ENCODE peak calls at places on chromosome 2, in nine cellular contexts. T is hypothalamus, X is ELR, F is ELF-1, A is iris pigment epithelial cell, Q is HEK293T, N is NCI-H1436, G is kidney tubule cell, D is sigmoid colon. B is an unnamed sample.

GRCh38 chr2:70922591-70923234 is 13.0 kb upstream of the ATP6V1B1 start:
- DNase-seq in T (no peak), X (no peak), F (peak), A (no peak), Q (no peak), N (no peak), G (no peak), D (peak), B (peak)

GRCh38 chr2:72036595-72036994 is 111.1 kb downstream of the CYP26B1 start:
- DNase-seq in T (no peak), X (no peak), F (no peak), A (no peak), Q (no peak), N (no peak), G (no peak), D (no peak), B (no peak)

GRCh38 chr2:46674451-46674850 is 195.1 kb downstream of the TMEM247 start:
- DNase-seq in T (no peak), X (no peak), F (no peak), A (no peak), Q (no peak), N (no peak), G (no peak), D (no peak), B (no peak)

GRCh38 chr2:221792971-221793670 is 221.0 kb upstream of the EPHA4 start:
- DNase-seq in T (no peak), X (no peak), F (peak), A (no peak), Q (no peak), N (no peak), G (peak), D (no peak), B (no peak)

GRCh38 chr2:25905126-25905525 is 26.8 kb upstream of the ASXL2 start:
- DNase-seq in T (no peak), X (no peak), F (no peak), A (no peak), Q (no peak), N (no peak), G (no peak), D (no peak), B (no peak)

GRCh38 chr2:202870431-202871160 is 970 bp downstream of the ICA1L start:
- DNase-seq in T (peak), X (peak), F (peak), A (peak), Q (peak), N (peak), G (peak), D (peak), B (peak)

GRCh38 chr2:28624798-28625701 is 126.6 kb upstream of the PPP1CB start:
- DNase-seq in T (no peak), X (no peak), F (peak), A (peak), Q (no peak), N (no peak), G (peak), D (peak), B (peak)

GRCh38 chr2:152585830-152586484 is 131.3 kb downstream of the PRPF40A start:
- DNase-seq in T (no peak), X (peak), F (no peak), A (peak), Q (no peak), N (no peak), G (peak), D (no peak), B (peak)

GRCh38 chr2:667332-668000 is 9.7 kb downstream of the TMEM18 start:
- DNase-seq in T (no peak), X (peak), F (no peak), A (peak), Q (peak), N (no peak), G (peak), D (no peak), B (peak)

GRCh38 chr2:159497256-159497655 is 119.1 kb downstream of the BAZ2B start:
- DNase-seq in T (no peak), X (peak), F (no peak), A (peak), Q (no peak), N (no peak), G (peak), D (no peak), B (peak)

GRCh38 chr2:232668805-232669444 is 28.2 kb upstream of the GIGYF2 start:
- DNase-seq in T (peak), X (peak), F (peak), A (peak), Q (peak), N (no peak), G (no peak), D (no peak), B (peak)

GRCh38 chr2:216752855-216753505 is 57.6 kb upstream of the IGFBP5 start:
- DNase-seq in T (no peak), X (no peak), F (no peak), A (no peak), Q (no peak), N (no peak), G (no peak), D (no peak), B (no peak)

GRCh38 chr2:179031731-179032408 is 18.1 kb downstream of the CCDC141 start:
- DNase-seq in T (no peak), X (peak), F (peak), A (peak), Q (no peak), N (no peak), G (no peak), D (no peak), B (peak)

GRCh38 chr2:23791030-23791429 is 135.9 kb downstream of the ATAD2B start:
- DNase-seq in T (no peak), X (peak), F (no peak), A (peak), Q (no peak), N (no peak), G (peak), D (no peak), B (peak)

GRCh38 chr2:230863442-230864121 is 1.2 kb upstream of the ITM2C start:
- DNase-seq in T (no peak), X (no peak), F (no peak), A (no peak), Q (no peak), N (no peak), G (peak), D (no peak), B (no peak)

GRCh38 chr2:204791230-204791629 is 246.0 kb downstream of the PARD3B start:
- DNase-seq in T (no peak), X (no peak), F (no peak), A (peak), Q (no peak), N (no peak), G (no peak), D (no peak), B (no peak)

GRCh38 chr2:58569460-58570185 is 328.5 kb upstream of the FANCL start:
- DNase-seq in T (no peak), X (peak), F (no peak), A (no peak), Q (no peak), N (no peak), G (no peak), D (no peak), B (no peak)

GRCh38 chr2:39408351-39409136 is 28.5 kb downstream of the MAP4K3 start:
- DNase-seq in T (no peak), X (no peak), F (no peak), A (no peak), Q (no peak), N (no peak), G (peak), D (no peak), B (no peak)

GRCh38 chr2:226187601-226188000 is 612.0 kb downstream of the IRS1 start:
- DNase-seq in T (no peak), X (peak), F (no peak), A (peak), Q (no peak), N (no peak), G (no peak), D (no peak), B (no peak)

GRCh38 chr2:27889774-27890145 is 427 bp downstream of the RBKS start:
- DNase-seq in T (no peak), X (no peak), F (no peak), A (no peak), Q (no peak), N (peak), G (peak), D (no peak), B (no peak)

GRCh38 chr2:203690110-203691047 is 16.1 kb upstream of the CD28 start:
- DNase-seq in T (no peak), X (peak), F (no peak), A (peak), Q (no peak), N (no peak), G (no peak), D (no peak), B (peak)

GRCh38 chr2:27705851-27706622 is 42.3 kb downstream of the SLC4A1AP start:
- DNase-seq in T (no peak), X (peak), F (peak), A (peak), Q (no peak), N (no peak), G (peak), D (peak), B (peak)

GRCh38 chr2:63580651-63581050 is 7.6 kb downstream of the WDPCP start:
- DNase-seq in T (no peak), X (no peak), F (no peak), A (no peak), Q (no peak), N (no peak), G (no peak), D (no peak), B (no peak)

GRCh38 chr2:46296216-46296839 is 879 bp upstream of the EPAS1 start:
- DNase-seq in T (peak), X (peak), F (peak), A (no peak), Q (no peak), N (no peak), G (no peak), D (peak), B (no peak)

GRCh38 chr2:216520156-216520555 is 21.5 kb downstream of the RPL37A start:
- DNase-seq in T (no peak), X (peak), F (peak), A (peak), Q (no peak), N (no peak), G (no peak), D (no peak), B (no peak)

GRCh38 chr2:149716687-149717086 is 129.1 kb upstream of the MMADHC start:
- DNase-seq in T (no peak), X (no peak), F (peak), A (peak), Q (no peak), N (no peak), G (peak), D (no peak), B (no peak)

GRCh38 chr2:12286347-12286746 is 430.4 kb upstream of the TRIB2 start:
- DNase-seq in T (no peak), X (no peak), F (no peak), A (no peak), Q (no peak), N (no peak), G (no peak), D (no peak), B (no peak)

GRCh38 chr2:142944721-142945120 is 67.3 kb downstream of the KYNU start:
- DNase-seq in T (no peak), X (peak), F (no peak), A (peak), Q (no peak), N (no peak), G (no peak), D (no peak), B (no peak)

GRCh38 chr2:170846318-170846717 is 29.6 kb downstream of the GAD1 start:
- DNase-seq in T (no peak), X (no peak), F (no peak), A (no peak), Q (no peak), N (no peak), G (no peak), D (no peak), B (no peak)

GRCh38 chr2:31299547-31299946 is 65.6 kb downstream of the EHD3 start:
- DNase-seq in T (no peak), X (no peak), F (no peak), A (no peak), Q (no peak), N (no peak), G (no peak), D (no peak), B (no peak)

GRCh38 chr2:200379481-200380120 is 73.1 kb downstream of the SPATS2L start:
- DNase-seq in T (no peak), X (no peak), F (peak), A (no peak), Q (no peak), N (peak), G (no peak), D (no peak), B (no peak)

GRCh38 chr2:210224660-210225460 is at the start of gene ACADL:
- DNase-seq in T (peak), X (peak), F (peak), A (peak), Q (peak), N (no peak), G (peak), D (no peak), B (peak)

GRCh38 chr2:144152817-144153271 is 367.1 kb downstream of the ZEB2 start:
- DNase-seq in T (no peak), X (peak), F (peak), A (peak), Q (peak), N (no peak), G (no peak), D (no peak), B (no peak)

GRCh38 chr2:72625359-72625758 is 200.5 kb downstream of the EXOC6B start:
- DNase-seq in T (no peak), X (no peak), F (no peak), A (no peak), Q (no peak), N (no peak), G (no peak), D (no peak), B (no peak)

GRCh38 chr2:221309888-221310287 is 262.2 kb downstream of the EPHA4 start:
- DNase-seq in T (no peak), X (no peak), F (no peak), A (no peak), Q (peak), N (no peak), G (no peak), D (no peak), B (no peak)

GRCh38 chr2:8597526-8598225 is 84.2 kb upstream of the ID2 start:
- DNase-seq in T (no peak), X (no peak), F (no peak), A (no peak), Q (no peak), N (no peak), G (no peak), D (no peak), B (no peak)

B was measured in myocyte.